ENCODE peak calls at places on chromosomes 5 and 9, in six cellular contexts. J is OCI-LY7, X is ovary, A is spleen, G is WERI-Rb-1, T is right atrium auricular region. L is an unnamed sample.

GRCh38 chr9:1216532-1216931 is 166.4 kb downstream of the DMRT2 start:
- DNase-seq in A (no peak), J (no peak), X (no peak), T (no peak), G (no peak), L (no peak)

GRCh38 chr5:131394128-131394527 is 130.3 kb downstream of the CDC42SE2 start:
- DNase-seq in J (no peak), A (no peak), G (no peak), T (no peak), X (no peak), L (no peak)

GRCh38 chr5:32445831-32446614 is 1.5 kb upstream of the ZFR start:
- DNase-seq in A (no peak), G (no peak), X (no peak), T (no peak), J (no peak), L (no peak)

GRCh38 chr5:107743357-107744000 is 72.7 kb upstream of the EFNA5 start:
- DNase-seq in G (no peak), X (no peak), A (no peak), J (no peak), T (no peak), L (no peak)

GRCh38 chr5:89260254-89260653 is 377.3 kb upstream of the MEF2C start:
- DNase-seq in J (no peak), G (no peak), X (no peak), A (no peak), T (no peak), L (no peak)

GRCh38 chr9:89078860-89079259 is 87.6 kb downstream of the S1PR3 start:
- DNase-seq in A (no peak), T (no peak), J (no peak), G (no peak), X (no peak), L (no peak)

GRCh38 chr9:36876056-36876455 is 158.0 kb downstream of the PAX5 start:
- DNase-seq in A (peak; percentile 41), X (no peak), J (peak; percentile 55), G (no peak), T (no peak), L (no peak)

GRCh38 chr5:81171769-81172168 is 61.4 kb upstream of the CKMT2 start:
- DNase-seq in A (no peak), J (no peak), X (no peak), T (no peak), G (no peak), L (no peak)

GRCh38 chr5:80607343-80607742 is 37.3 kb upstream of the ANKRD34B start:
- DNase-seq in J (no peak), X (no peak), G (no peak), A (no peak), T (no peak), L (no peak)

GRCh38 chr5:148805323-148806290 is 20.8 kb upstream of the ADRB2 start:
- DNase-seq in J (peak; percentile 40), G (no peak), X (no peak), A (peak; percentile 74), T (no peak), L (no peak)

GRCh38 chr5:142674438-142675210 is 11.3 kb downstream of the FGF1 start:
- DNase-seq in G (no peak), T (no peak), A (no peak), J (no peak), X (peak; percentile 44), L (no peak)

GRCh38 chr5:176364765-176365662 is at the start of gene ARL10:
- DNase-seq in T (no peak), X (peak; percentile 63), G (peak; percentile 57), J (no peak), A (peak; percentile 89), L (no peak)

GRCh38 chr9:71157731-71158130 is 36.3 kb upstream of the TRPM3 start:
- DNase-seq in T (no peak), G (no peak), X (no peak), J (no peak), A (no peak), L (no peak)

GRCh38 chr5:24170026-24170425 is 474.8 kb downstream of the CDH10 start:
- DNase-seq in G (no peak), A (no peak), T (no peak), J (no peak), X (no peak), L (no peak)

GRCh38 chr5:136016945-136017530 is 11.8 kb upstream of the TGFBI start:
- DNase-seq in T (no peak), X (no peak), J (no peak), G (no peak), A (no peak), L (no peak)

GRCh38 chr9:74330487-74331214 is 166.5 kb upstream of the RORB start:
- DNase-seq in T (no peak), A (no peak), X (no peak), J (no peak), G (no peak), L (no peak)

GRCh38 chr5:39977231-39977630 is 552.5 kb upstream of the DAB2 start:
- DNase-seq in T (no peak), J (no peak), G (no peak), X (no peak), A (no peak), L (no peak)

GRCh38 chr9:137233143-137233980 is 2.7 kb downstream of the SLC34A3 start:
- DNase-seq in A (no peak), T (no peak), J (no peak), X (no peak), G (no peak), L (no peak)

GRCh38 chr5:173714551-173715428 is 98.3 kb upstream of the BOD1 start:
- DNase-seq in T (no peak), G (no peak), X (no peak), J (no peak), A (no peak), L (no peak)

GRCh38 chr5:86797677-86798076 is 179.9 kb downstream of the COX7C start:
- DNase-seq in G (no peak), T (no peak), A (no peak), J (no peak), X (no peak), L (peak; percentile 50)

GRCh38 chr9:129464972-129465833 is 155.7 kb downstream of the C9orf50 start:
- DNase-seq in T (peak; percentile 67), X (peak; percentile 78), J (no peak), G (peak; percentile 44), A (no peak), L (no peak)

GRCh38 chr5:74546796-74547195 is 93.7 kb downstream of the ENC1 start:
- DNase-seq in G (no peak), J (no peak), X (no peak), A (no peak), T (no peak), L (no peak)

GRCh38 chr9:94885854-94886447 is 159.5 kb downstream of the AOPEP start:
- DNase-seq in T (no peak), X (no peak), A (no peak), G (no peak), J (no peak), L (no peak)

GRCh38 chr9:94881023-94881422 is 154.5 kb downstream of the AOPEP start:
- DNase-seq in X (no peak), J (no peak), G (no peak), T (no peak), A (no peak), L (no peak)

GRCh38 chr9:94881946-94882345 is 155.4 kb downstream of the AOPEP start:
- DNase-seq in T (no peak), X (no peak), A (no peak), G (no peak), J (peak; percentile 75), L (no peak)

GRCh38 chr9:94881454-94881853 is 155.0 kb downstream of the AOPEP start:
- DNase-seq in X (no peak), G (no peak), T (no peak), J (no peak), A (no peak), L (no peak)

GRCh38 chr9:94882953-94883641 is 156.6 kb downstream of the AOPEP start:
- DNase-seq in J (no peak), T (no peak), G (no peak), X (no peak), A (no peak), L (no peak)
- H3K27ac ChIP-seq in J (no peak overlapping the region), T (peak overlapping the region; percentile 9), G (no peak overlapping the region), X (no peak overlapping the region), A (no peak overlapping the region), L (no peak overlapping the region)

DNA sequence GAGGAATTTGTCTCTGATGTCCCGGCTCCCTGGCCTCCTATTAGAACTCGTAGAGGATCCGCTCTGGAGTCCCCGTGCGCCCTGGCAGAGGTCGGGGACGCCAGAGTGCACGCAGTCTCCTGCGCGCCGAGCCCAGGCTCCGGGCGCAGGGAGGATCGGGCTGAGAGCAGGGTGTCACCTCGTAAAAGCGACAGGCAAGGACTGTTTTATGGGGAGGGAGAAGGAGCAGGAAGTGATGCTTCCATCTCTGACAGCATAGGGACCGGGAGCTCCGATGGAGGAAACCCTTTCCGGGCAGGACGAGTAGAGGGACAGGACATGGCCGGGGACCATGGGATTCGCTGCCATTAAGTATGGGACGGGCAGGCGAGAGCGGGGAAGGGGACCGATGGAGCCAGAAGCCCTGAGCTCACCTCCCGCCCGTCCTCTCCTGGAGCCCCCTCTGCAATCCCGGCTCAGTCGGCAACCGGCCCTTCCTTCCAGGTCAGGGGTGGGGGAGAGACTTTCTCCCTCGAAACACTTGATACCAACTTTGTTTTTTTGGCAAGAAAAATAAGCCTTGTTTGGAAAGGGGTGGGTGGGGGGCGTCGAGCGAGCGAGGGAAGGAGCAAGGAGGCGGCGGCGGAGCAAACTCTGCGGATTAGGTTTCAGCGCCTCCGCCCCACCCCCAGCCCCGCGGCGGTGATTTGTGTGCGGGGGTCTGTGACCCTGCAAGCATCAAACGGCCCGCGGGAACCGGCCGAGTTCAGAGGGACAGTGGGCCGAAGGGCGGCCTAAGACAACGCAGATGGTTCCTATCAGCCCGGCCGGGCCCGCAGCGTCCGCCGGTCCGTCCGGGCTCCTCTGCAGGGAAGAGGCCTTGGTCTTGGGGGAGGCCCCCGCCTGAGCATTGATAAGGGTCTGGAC is 12.6 kb downstream of the LMX1B start:
- DNase-seq in A (no peak), J (no peak), X (no peak), T (no peak), G (no peak), L (no peak)
- H3K4me3 ChIP-seq in A (peak overlapping the region; percentile 50), J (no peak overlapping the region), X (peak overlapping the region; percentile 5), T (peak overlapping the region; percentile 37), G (peak overlapping the region; percentile 23), L (peak overlapping the region; percentile 21)

DNA sequence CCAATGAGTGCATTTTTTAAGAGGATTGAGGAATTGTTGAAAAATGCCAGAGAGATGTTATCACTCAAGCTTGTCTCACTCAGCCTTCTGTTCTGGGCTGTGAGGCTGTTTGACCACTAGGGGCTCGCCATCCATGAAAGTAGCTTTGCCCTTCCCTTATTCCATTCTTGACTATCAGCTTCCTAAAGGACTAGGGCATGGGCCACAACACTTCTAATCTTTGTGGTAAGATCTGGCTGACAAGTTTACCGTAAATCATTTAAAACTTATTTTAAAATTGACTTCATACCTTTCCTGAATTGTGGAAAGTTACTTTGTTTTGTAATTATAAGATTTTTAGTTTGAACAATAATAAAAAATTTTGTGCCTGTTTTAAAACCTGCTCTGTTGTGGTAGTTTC is 49.5 kb downstream of the TJP2 start:
- DNase-seq in J (peak; percentile 31), G (peak; percentile 44), X (no peak), A (no peak), T (no peak), L (peak; percentile 50)
- H3K36me3 ChIP-seq in J (peaks cover 13% of the 10 kb centered on the region), G (peaks cover 33% of the 10 kb centered on the region), X (no peaks in the 10 kb centered on the region), A (peaks cover 47% of the 10 kb centered on the region), T (peaks cover 69% of the 10 kb centered on the region), L (peaks cover 13% of the 10 kb centered on the region)

GRCh38 chr9:90801175-90801506 is 478 bp upstream of the SYK start:
- DNase-seq in A (no peak), T (no peak), J (peak; percentile 53), G (peak; percentile 44), X (no peak), L (no peak)
- H3K27ac ChIP-seq in A (peak overlapping the region; percentile 92), T (no peak overlapping the region), J (peak overlapping the region; percentile 95), G (peak overlapping the region; percentile 99), X (no peak overlapping the region), L (no peak overlapping the region)

L was measured in iPS DF 6.9.